ENCODE peak calls at places on chromosome 5, in eight cellular contexts. X, J, S, N, A, U, L and T are unnamed samples.
A peak's percentile ranks its signal among the peaks of the same experiment; 100 is the strongest.

GRCh38 chr5:76542887-76543690 is 80.1 kb downstream of the F2RL2 start:
- DNase-seq in S (no peak), X (no peak), J (no peak), U (peak; percentile 39), L (peak; percentile 11), N (no peak), A (no peak), T (no peak)

GRCh38 chr5:32785639-32786216 is 74.6 kb downstream of the NPR3 start:
- DNase-seq in J (no peak), X (no peak), S (no peak), L (peak; percentile 15), N (peak; percentile 73), U (no peak), A (no peak), T (peak; percentile 7)

GRCh38 chr5:149128023-149128875 is 13.0 kb upstream of the ABLIM3 start:
- DNase-seq in L (peak; percentile 17), N (peak; percentile 87), S (peak; percentile 60), X (peak; percentile 8), U (peak; percentile 77), A (peak; percentile 67), J (peak; percentile 77), T (no peak)

GRCh38 chr5:170330568-170331054 is 33.0 kb upstream of the LCP2 start:
- DNase-seq in L (peak; percentile 36), A (no peak), U (no peak), X (no peak), J (peak; percentile 50), S (no peak), N (no peak), T (no peak)

GRCh38 chr5:126600631-126601511 is at the start of gene PHAX:
- DNase-seq in X (peak; percentile 90), A (peak; percentile 94), S (peak; percentile 96), J (peak; percentile 89), N (peak; percentile 76), U (peak; percentile 89), L (peak; percentile 85), T (no peak)

GRCh38 chr5:133664422-133664821 is 52.1 kb upstream of the FSTL4 start:
- DNase-seq in A (no peak), N (peak; percentile 94), L (no peak), S (peak; percentile 50), U (no peak), X (no peak), J (no peak), T (peak; percentile 12)

GRCh38 chr5:172920447-172920849 is 38.8 kb upstream of the RPL26L1 start:
- DNase-seq in X (no peak), J (no peak), L (no peak), A (no peak), S (peak; percentile 85), U (no peak), N (peak; percentile 80), T (no peak)

GRCh38 chr5:172452398-172453205 is 1.7 kb downstream of the SH3PXD2B start:
- DNase-seq in J (no peak), N (peak; percentile 22), U (no peak), L (no peak), S (peak; percentile 89), X (no peak), A (peak; percentile 42), T (peak; percentile 54)

GRCh38 chr5:167743685-167744084 is 547.8 kb upstream of the WWC1 start:
- DNase-seq in L (no peak), N (peak; percentile 63), U (no peak), X (no peak), J (no peak), A (no peak), S (peak; percentile 86), T (no peak)

GRCh38 chr5:52999357-52999949 is 10.3 kb downstream of the ITGA2 start:
- DNase-seq in X (no peak), L (no peak), A (no peak), U (no peak), J (no peak), N (no peak), S (peak; percentile 89), T (no peak)

GRCh38 chr5:110105692-110106091 is 416.0 kb downstream of the MAN2A1 start:
- DNase-seq in S (peak; percentile 65), J (no peak), U (no peak), N (peak; percentile 13), L (no peak), X (no peak), A (no peak), T (no peak)

DNA sequence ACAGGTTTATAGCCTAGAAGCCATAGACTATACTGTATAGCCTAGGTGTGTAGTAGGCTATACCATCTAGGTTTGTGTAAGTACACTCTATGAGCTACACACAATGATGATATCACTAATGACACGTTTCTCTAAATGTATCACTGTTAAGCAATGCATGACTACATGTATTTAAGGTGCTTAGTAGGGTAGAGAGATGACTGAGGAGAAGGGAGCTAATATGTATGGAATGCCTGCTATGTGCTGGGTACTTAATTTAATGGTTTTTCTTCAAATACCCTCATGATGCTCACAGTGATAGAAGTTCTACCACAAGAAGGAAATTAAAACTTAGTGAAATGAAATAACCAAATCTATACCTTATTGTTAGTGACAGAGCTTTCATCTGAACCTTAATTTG is 1785.5 kb downstream of the EFNA5 start:
- DNase-seq in S (peak; percentile 24), A (no peak), U (no peak), N (peak; percentile 38), L (no peak), J (no peak), X (no peak), T (no peak)
- H3K9me2 ChIP-seq in S (no peaks in the 10 kb centered on the region), A (no peaks in the 10 kb centered on the region), U (peaks cover 5% of the 10 kb centered on the region), N (no peaks in the 10 kb centered on the region), L (no peaks in the 10 kb centered on the region), J (no peaks in the 10 kb centered on the region), X (no peaks in the 10 kb centered on the region), T (no peaks in the 10 kb centered on the region)

GRCh38 chr5:72954389-72954788 is 1.5 kb upstream of the FCHO2 start:
- DNase-seq in S (no peak), J (no peak), A (no peak), L (no peak), X (no peak), U (no peak), N (no peak), T (no peak)
- H3K9me2 ChIP-seq in S (no peaks in the 10 kb centered on the region), J (no peaks in the 10 kb centered on the region), A (no peaks in the 10 kb centered on the region), L (no peaks in the 10 kb centered on the region), X (no peaks in the 10 kb centered on the region), U (no peaks in the 10 kb centered on the region), N (no peaks in the 10 kb centered on the region), T (no peaks in the 10 kb centered on the region)

GRCh38 chr5:143374496-143375217 is 28.8 kb downstream of the NR3C1 start:
- DNase-seq in L (no peak), X (no peak), N (peak; percentile 60), S (peak; percentile 56), A (no peak), J (no peak), U (no peak), T (no peak)
- H3K9me2 ChIP-seq in L (no peaks in the 10 kb centered on the region), X (no peaks in the 10 kb centered on the region), N (no peaks in the 10 kb centered on the region), S (no peaks in the 10 kb centered on the region), A (no peaks in the 10 kb centered on the region), J (no peaks in the 10 kb centered on the region), U (no peaks in the 10 kb centered on the region), T (no peaks in the 10 kb centered on the region)

GRCh38 chr5:7902993-7903625 is 34.2 kb downstream of the MTRR start:
- DNase-seq in L (no peak), J (no peak), X (no peak), U (no peak), A (no peak), N (no peak), S (no peak), T (no peak)
- H3K9me2 ChIP-seq in L (no peaks in the 10 kb centered on the region), J (no peaks in the 10 kb centered on the region), X (no peaks in the 10 kb centered on the region), U (no peaks in the 10 kb centered on the region), A (no peaks in the 10 kb centered on the region), N (no peaks in the 10 kb centered on the region), S (no peaks in the 10 kb centered on the region), T (no peaks in the 10 kb centered on the region)

DNA sequence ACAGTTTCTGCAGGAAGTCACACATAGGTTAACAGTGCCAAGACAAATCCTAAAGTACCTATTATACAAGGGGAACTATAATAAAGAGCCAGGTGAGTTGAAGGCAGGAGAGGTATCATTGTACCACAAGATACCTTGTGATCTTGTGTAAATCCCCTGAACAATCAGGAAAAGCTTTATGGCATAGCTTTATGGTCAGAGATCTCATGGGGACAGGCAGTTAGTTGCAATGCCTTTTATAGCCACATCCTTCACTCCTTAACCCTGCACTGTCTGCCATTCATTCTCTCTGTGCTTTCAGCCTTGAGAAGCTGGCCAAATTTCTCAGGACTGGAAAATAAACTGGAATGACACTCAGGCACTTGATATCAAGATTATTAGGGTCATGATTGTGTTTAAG is 97.0 kb downstream of the GHR start:
- DNase-seq in U (no peak), L (no peak), S (no peak), A (no peak), N (no peak), X (no peak), J (no peak), T (no peak)
- H3K9me2 ChIP-seq in U (no peaks in the 10 kb centered on the region), L (no peaks in the 10 kb centered on the region), S (no peaks in the 10 kb centered on the region), A (no peaks in the 10 kb centered on the region), N (no peaks in the 10 kb centered on the region), X (no peaks in the 10 kb centered on the region), J (no peaks in the 10 kb centered on the region), T (no peaks in the 10 kb centered on the region)

DNA sequence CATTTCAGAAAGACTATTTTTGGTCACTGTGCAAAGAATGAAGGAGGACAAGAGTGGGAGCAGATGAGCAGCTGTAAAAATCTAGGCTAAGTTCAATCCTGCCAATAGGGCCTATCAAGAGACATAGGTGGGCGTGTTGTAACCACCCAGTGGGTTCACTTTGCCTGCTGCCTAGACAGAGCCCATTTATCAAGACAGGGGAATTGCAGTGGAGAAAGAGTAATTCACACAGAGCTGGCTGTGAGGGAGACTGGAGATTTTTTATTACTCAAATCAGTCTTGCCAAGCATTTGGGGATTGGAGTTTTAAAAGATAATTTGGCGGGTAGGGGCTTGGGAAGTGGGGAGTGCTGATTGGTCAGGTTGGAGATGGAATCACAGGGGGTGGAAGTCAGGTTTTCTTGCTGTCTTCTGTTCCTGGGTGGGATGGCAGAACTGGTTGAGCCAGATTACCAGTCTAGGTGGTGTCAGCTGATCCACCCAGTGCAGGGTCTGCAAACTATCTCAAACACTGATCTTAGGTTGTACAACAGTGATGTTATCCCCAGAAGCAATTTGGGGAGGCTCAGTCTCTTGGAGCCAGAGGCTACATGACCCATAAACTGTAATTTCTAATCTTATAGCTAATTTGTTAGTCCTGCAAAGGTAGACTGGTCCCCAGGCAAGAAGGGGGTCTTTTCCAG is 5.1 kb upstream of the ZNF366 start:
- DNase-seq in A (no peak), S (no peak), U (no peak), N (no peak), X (no peak), L (no peak), J (no peak), T (no peak)
- H3K9me2 ChIP-seq in A (no peaks in the 10 kb centered on the region), S (no peaks in the 10 kb centered on the region), U (peaks cover 22% of the 10 kb centered on the region), N (no peaks in the 10 kb centered on the region), X (no peaks in the 10 kb centered on the region), L (no peaks in the 10 kb centered on the region), J (no peaks in the 10 kb centered on the region), T (no peaks in the 10 kb centered on the region)

GRCh38 chr5:93517828-93518227 is 63.2 kb downstream of the NR2F1-AS1 start:
- DNase-seq in U (no peak), S (no peak), X (no peak), A (no peak), N (no peak), J (no peak), L (no peak), T (no peak)
- H3K9me2 ChIP-seq in U (no peaks in the 10 kb centered on the region), S (no peaks in the 10 kb centered on the region), X (no peaks in the 10 kb centered on the region), A (no peaks in the 10 kb centered on the region), N (no peaks in the 10 kb centered on the region), J (no peaks in the 10 kb centered on the region), L (no peaks in the 10 kb centered on the region), T (no peaks in the 10 kb centered on the region)

GRCh38 chr5:179860301-179860700 is 1.7 kb upstream of the MRNIP start:
- DNase-seq in J (no peak), U (peak; percentile 32), X (no peak), N (no peak), A (no peak), L (no peak), S (peak; percentile 22), T (no peak)
- H3K9me2 ChIP-seq in J (no peaks in the 10 kb centered on the region), U (no peaks in the 10 kb centered on the region), X (no peaks in the 10 kb centered on the region), N (no peaks in the 10 kb centered on the region), A (no peaks in the 10 kb centered on the region), L (no peaks in the 10 kb centered on the region), S (no peaks in the 10 kb centered on the region), T (no peaks in the 10 kb centered on the region)